ENCODE peak calls at places on chromosome 15, in four cellular contexts. One of them, this sample, is unnamed.

GRCh38 chr15:90101969-90102890 is at the start of gene IDH2:
- DNase-seq in SK-N-SH: peak
- DNase-seq in K562: peak
- DNase-seq in WTC11: peak
- DNase-seq in this sample: no peak

GRCh38 chr15:78795043-78795442 is 16.2 kb downstream of the ADAMTS7 start:
- DNase-seq in WTC11: no peak
- DNase-seq in SK-N-SH: no peak
- DNase-seq in K562: no peak
- DNase-seq in this sample: no peak

GRCh38 chr15:45521596-45522167 is 873 bp downstream of the SLC30A4 start:
- DNase-seq in K562: no peak
- DNase-seq in SK-N-SH: no peak
- DNase-seq in WTC11: no peak
- DNase-seq in this sample: no peak

GRCh38 chr15:41971089-41971892 is 1.1 kb downstream of the EHD4 start:
- DNase-seq in K562: peak
- DNase-seq in SK-N-SH: peak
- DNase-seq in WTC11: peak
- DNase-seq in this sample: peak

GRCh38 chr15:70342141-70342540 is 244.4 kb upstream of the TLE3 start:
- DNase-seq in K562: no peak
- DNase-seq in SK-N-SH: no peak
- DNase-seq in WTC11: no peak
- DNase-seq in this sample: no peak

GRCh38 chr15:81531141-81531592 is 157.2 kb upstream of the TMC3 start:
- DNase-seq in SK-N-SH: no peak
- DNase-seq in K562: no peak
- DNase-seq in WTC11: peak
- DNase-seq in this sample: no peak

GRCh38 chr15:42858540-42858939 is 62.0 kb downstream of the TTBK2 start:
- DNase-seq in SK-N-SH: no peak
- DNase-seq in K562: no peak
- DNase-seq in WTC11: no peak
- DNase-seq in this sample: no peak

GRCh38 chr15:90187257-90187868 is 13.8 kb upstream of the SEMA4B start:
- DNase-seq in SK-N-SH: no peak
- DNase-seq in WTC11: no peak
- DNase-seq in K562: no peak
- DNase-seq in this sample: no peak

GRCh38 chr15:22891426-22892210 is 53.2 kb downstream of the NIPA2 start:
- DNase-seq in SK-N-SH: no peak
- DNase-seq in WTC11: no peak
- DNase-seq in K562: no peak
- DNase-seq in this sample: no peak

GRCh38 chr15:65115086-65115485 is at the start of gene UBAP1L:
- DNase-seq in WTC11: no peak
- DNase-seq in K562: no peak
- DNase-seq in SK-N-SH: no peak
- DNase-seq in this sample: no peak

GRCh38 chr15:83769411-83769960 is 115.6 kb downstream of the ADAMTSL3 start:
- DNase-seq in SK-N-SH: no peak
- DNase-seq in WTC11: no peak
- DNase-seq in K562: no peak
- DNase-seq in this sample: peak

GRCh38 chr15:40008061-40008460 is 30.9 kb downstream of the SRP14 start:
- DNase-seq in SK-N-SH: no peak
- DNase-seq in WTC11: no peak
- DNase-seq in K562: no peak
- DNase-seq in this sample: no peak

GRCh38 chr15:63191895-63192603 is 2.6 kb downstream of the RAB8B start:
- DNase-seq in K562: peak
- DNase-seq in SK-N-SH: no peak
- DNase-seq in WTC11: no peak
- DNase-seq in this sample: peak

GRCh38 chr15:64429448-64429847 is 30.9 kb upstream of the ZNF609 start:
- DNase-seq in SK-N-SH: no peak
- DNase-seq in WTC11: no peak
- DNase-seq in K562: no peak
- DNase-seq in this sample: no peak

GRCh38 chr15:63595066-63595465 is 2.1 kb upstream of the FBXL22 start:
- DNase-seq in SK-N-SH: no peak
- DNase-seq in WTC11: no peak
- DNase-seq in K562: no peak
- DNase-seq in this sample: no peak

GRCh38 chr15:87287156-87287555 is 969.4 kb downstream of the NTRK3 start:
- DNase-seq in SK-N-SH: no peak
- DNase-seq in K562: no peak
- DNase-seq in WTC11: no peak
- DNase-seq in this sample: no peak

GRCh38 chr15:69145694-69146492 is 14.5 kb upstream of the GLCE start:
- DNase-seq in K562: no peak
- DNase-seq in WTC11: no peak
- DNase-seq in SK-N-SH: peak
- DNase-seq in this sample: no peak

GRCh38 chr15:35737521-35737920 is 191.6 kb upstream of the DPH6 start:
- DNase-seq in WTC11: no peak
- DNase-seq in SK-N-SH: no peak
- DNase-seq in K562: no peak
- DNase-seq in this sample: no peak

GRCh38 chr15:45180201-45180600 is 7.6 kb downstream of the SHF start:
- DNase-seq in WTC11: no peak
- DNase-seq in K562: no peak
- DNase-seq in SK-N-SH: peak
- DNase-seq in this sample: no peak

GRCh38 chr15:79091204-79091867 is 756 bp upstream of the RASGRF1 start:
- DNase-seq in WTC11: peak
- DNase-seq in K562: no peak
- DNase-seq in SK-N-SH: peak
- DNase-seq in this sample: no peak

GRCh38 chr15:79736435-79737000 is 160.3 kb downstream of the MTHFS start:
- DNase-seq in SK-N-SH: no peak
- DNase-seq in WTC11: no peak
- DNase-seq in K562: no peak
- DNase-seq in this sample: no peak

GRCh38 chr15:31367021-31367729 is 40.5 kb downstream of the KLF13 start:
- DNase-seq in K562: no peak
- DNase-seq in SK-N-SH: no peak
- DNase-seq in WTC11: no peak
- DNase-seq in this sample: no peak

GRCh38 chr15:73686781-73687256 is 2.6 kb downstream of the CD276 start:
- DNase-seq in WTC11: no peak
- DNase-seq in SK-N-SH: no peak
- DNase-seq in K562: peak
- DNase-seq in this sample: no peak

GRCh38 chr15:89243046-89243690 is 611 bp upstream of the FANCI start:
- DNase-seq in SK-N-SH: no peak
- DNase-seq in K562: no peak
- DNase-seq in WTC11: no peak
- DNase-seq in this sample: no peak

GRCh38 chr15:59199775-59200465 is 6.7 kb upstream of the LDHAL6B start:
- DNase-seq in SK-N-SH: no peak
- DNase-seq in WTC11: no peak
- DNase-seq in K562: no peak
- DNase-seq in this sample: no peak

GRCh38 chr15:63484433-63484832 is 20.0 kb upstream of the USP3 start:
- DNase-seq in SK-N-SH: no peak
- DNase-seq in K562: no peak
- DNase-seq in WTC11: no peak
- DNase-seq in this sample: no peak

GRCh38 chr15:25246641-25247417 is 192.0 kb downstream of the UBE3A start:
- DNase-seq in K562: no peak
- DNase-seq in WTC11: peak
- DNase-seq in SK-N-SH: no peak
- DNase-seq in this sample: no peak

GRCh38 chr15:56783857-56784661 is 50.8 kb upstream of the ZNF280D start:
- DNase-seq in SK-N-SH: no peak
- DNase-seq in K562: no peak
- DNase-seq in WTC11: no peak
- DNase-seq in this sample: no peak

GRCh38 chr15:54660356-54660755 is 536.4 kb downstream of the RSL24D1 start:
- DNase-seq in SK-N-SH: no peak
- DNase-seq in K562: no peak
- DNase-seq in WTC11: no peak
- DNase-seq in this sample: no peak

GRCh38 chr15:44011238-44011873 is 183.7 kb downstream of the FRMD5 start:
- DNase-seq in WTC11: no peak
- DNase-seq in SK-N-SH: no peak
- DNase-seq in K562: no peak
- DNase-seq in this sample: no peak

GRCh38 chr15:44010114-44010513 is 183.3 kb downstream of the WDR76 start:
- DNase-seq in SK-N-SH: no peak
- DNase-seq in WTC11: no peak
- DNase-seq in K562: no peak
- DNase-seq in this sample: no peak

DNA sequence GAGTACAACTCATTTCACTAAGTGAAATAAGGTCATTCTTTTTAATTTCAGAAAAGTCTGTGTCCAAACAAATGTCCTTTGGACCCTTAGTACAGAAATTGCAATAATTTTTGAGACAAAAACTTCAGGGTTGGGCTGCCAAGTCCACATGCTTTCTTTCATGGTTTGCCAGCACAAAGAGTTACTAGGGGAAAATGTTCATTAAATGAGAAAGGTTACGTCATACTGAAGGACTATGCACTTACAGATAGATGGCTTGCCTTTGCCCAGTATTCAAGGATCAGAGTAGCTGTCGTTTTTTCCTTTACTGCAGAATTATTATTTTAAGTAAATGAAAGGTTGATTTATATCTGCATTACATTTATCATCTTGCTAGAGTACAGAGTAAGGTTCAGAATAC is 179.5 kb downstream of the FRMD5 start:
- DNase-seq in WTC11: no peak
- DNase-seq in K562: no peak
- DNase-seq in SK-N-SH: no peak
- DNase-seq in this sample: no peak
- TF ChIP-seq USF1 in WTC11: no peak
- TF ChIP-seq USF1 in K562: no peak
- TF ChIP-seq USF1 in SK-N-SH: no peak
- TF ChIP-seq USF1 in this sample: no peak

GRCh38 chr15:47565986-47566385 is 151.3 kb upstream of the SEMA6D start:
- DNase-seq in K562: no peak
- DNase-seq in SK-N-SH: no peak
- DNase-seq in WTC11: no peak
- DNase-seq in this sample: no peak
- TF ChIP-seq USF2 in K562: no peak
- TF ChIP-seq USF2 in SK-N-SH: no peak
- TF ChIP-seq USF2 in WTC11: no peak
- TF ChIP-seq USF2 in this sample: no peak

GRCh38 chr15:91855684-91856553 is 2.4 kb downstream of the SLCO3A1 start:
- DNase-seq in WTC11: peak
- DNase-seq in SK-N-SH: peak
- DNase-seq in K562: no peak
- DNase-seq in this sample: peak
- TF ChIP-seq USF1 in WTC11: no peak
- TF ChIP-seq USF1 in SK-N-SH: no peak
- TF ChIP-seq USF1 in K562: no peak
- TF ChIP-seq USF1 in this sample: no peak

GRCh38 chr15:66400351-66400774 is 13.7 kb downstream of the MAP2K1 start:
- DNase-seq in SK-N-SH: no peak
- DNase-seq in K562: no peak
- DNase-seq in WTC11: no peak
- DNase-seq in this sample: no peak
- TF ChIP-seq USF2 in SK-N-SH: no peak
- TF ChIP-seq USF2 in K562: no peak
- TF ChIP-seq USF2 in WTC11: no peak
- TF ChIP-seq USF2 in this sample: no peak

GRCh38 chr15:52172869-52173268 is 18.3 kb downstream of the GNB5 start:
- DNase-seq in WTC11: no peak
- DNase-seq in K562: no peak
- DNase-seq in SK-N-SH: no peak
- DNase-seq in this sample: no peak

GRCh38 chr15:52171386-52171785 is 19.8 kb downstream of the GNB5 start:
- DNase-seq in K562: no peak
- DNase-seq in SK-N-SH: peak
- DNase-seq in WTC11: no peak
- DNase-seq in this sample: no peak

GRCh38 chr15:52171807-52172206 is 19.4 kb downstream of the GNB5 start:
- DNase-seq in SK-N-SH: no peak
- DNase-seq in WTC11: no peak
- DNase-seq in K562: no peak
- DNase-seq in this sample: no peak
- TF ChIP-seq USF1 in SK-N-SH: no peak
- TF ChIP-seq USF1 in WTC11: no peak
- TF ChIP-seq USF1 in K562: no peak
- TF ChIP-seq USF1 in this sample: no peak

DNA sequence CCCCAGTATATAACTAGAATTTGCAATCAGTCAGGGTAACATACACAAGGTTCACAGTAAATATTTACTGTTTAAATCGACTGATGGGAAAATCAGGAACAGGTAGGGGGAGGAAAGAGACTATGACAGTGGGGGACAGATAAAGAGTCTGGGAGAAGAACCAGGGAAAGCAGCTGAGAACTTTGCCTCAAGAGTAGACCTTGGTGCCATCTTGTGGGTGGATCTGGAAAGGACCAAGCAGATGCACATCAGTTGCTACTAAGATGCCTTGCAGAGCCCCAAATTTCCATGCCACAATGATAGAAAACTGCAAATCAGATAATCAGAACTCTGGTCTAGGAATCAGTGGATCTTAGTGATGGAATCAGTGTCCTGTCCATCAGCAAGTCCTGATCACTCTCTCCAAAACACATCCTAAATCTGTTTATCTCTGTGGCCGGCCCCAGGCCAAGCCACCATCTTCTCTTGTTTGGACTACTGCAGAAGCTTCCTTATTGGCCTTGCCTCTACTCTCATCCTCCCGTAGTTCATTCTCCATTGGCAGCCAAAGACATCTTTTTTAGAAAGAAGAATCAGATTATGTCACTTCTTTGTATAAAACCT is 62.7 kb downstream of the PDE8A start:
- DNase-seq in K562: no peak
- DNase-seq in SK-N-SH: peak
- DNase-seq in WTC11: peak
- DNase-seq in this sample: peak
- TF ChIP-seq USF2 in K562: no peak
- TF ChIP-seq USF2 in SK-N-SH: no peak
- TF ChIP-seq USF2 in WTC11: no peak
- TF ChIP-seq USF2 in this sample: no peak

This sample was measured in GM12878.